ENCODE peak calls at places on chromosomes 4 and X, in seven cellular contexts. S, C, B, Q, K, N and H are unnamed samples.
A peak's percentile ranks its signal among the peaks of the same experiment; 100 is the strongest.

GRCh38 chrX:40867352-40867751 is 132.0 kb upstream of the MED14 start:
- DNase-seq in S (no peak), C (no peak), B (peak; percentile 54), Q (no peak), K (no peak), N (peak; percentile 77), H (no peak)

GRCh38 chr4:74531952-74532794 is 87.2 kb downstream of the AREG start:
- DNase-seq in S (no peak), C (no peak), B (peak; percentile 73), Q (peak; percentile 73), K (peak; percentile 96), N (no peak), H (peak; percentile 44)

GRCh38 chr4:137266511-137266910 is 265.8 kb downstream of the PCDH18 start:
- DNase-seq in S (no peak), C (no peak), B (no peak), Q (no peak), K (no peak), N (no peak), H (no peak)

GRCh38 chr4:88738146-88738545 is 40.5 kb upstream of the NAP1L5 start:
- DNase-seq in S (no peak), C (no peak), B (no peak), Q (no peak), K (no peak), N (no peak), H (no peak)

GRCh38 chrX:149758068-149758714 is 15.7 kb upstream of the HSFX1 start:
- DNase-seq in S (no peak), C (no peak), B (no peak), Q (no peak), K (no peak), N (no peak), H (no peak)

GRCh38 chrX:1649623-1650022 is 34.8 kb downstream of the ASMT start:
- DNase-seq in S (no peak), C (no peak), B (no peak), Q (no peak), K (no peak), N (no peak), H (no peak)

GRCh38 chrX:119230850-119231249 is 5.2 kb upstream of the PGRMC1 start:
- DNase-seq in S (no peak), C (no peak), B (no peak), Q (no peak), K (no peak), N (no peak), H (no peak)

GRCh38 chr4:15670576-15670975 is 11.1 kb upstream of the FAM200B start:
- DNase-seq in S (no peak), C (no peak), B (no peak), Q (no peak), K (no peak), N (no peak), H (no peak)

GRCh38 chr4:76654796-76655195 is 219.8 kb downstream of the SHROOM3 start:
- DNase-seq in S (no peak), C (no peak), B (no peak), Q (no peak), K (no peak), N (no peak), H (no peak)

GRCh38 chr4:145481164-145481941 is at the start of gene SMAD1:
- DNase-seq in S (no peak), C (peak; percentile 85), B (peak; percentile 91), Q (peak; percentile 68), K (peak; percentile 88), N (peak; percentile 90), H (peak; percentile 38)